ENCODE peak calls at places on chromosome 11, in nine cellular contexts. One of them, this sample, is unnamed.

GRCh38 chr11:11170352-11171084 is 182.5 kb downstream of the CSNK2A3 start:
- DNase-seq in BJ: no peak
- DNase-seq in cardiac muscle cell: no peak
- DNase-seq in heart right ventricle: no peak
- DNase-seq in fibroblast of pulmonary artery: no peak
- DNase-seq in BE2C: no peak
- DNase-seq in AG09309: no peak
- DNase-seq in brain microvascular endothelial cell: no peak
- DNase-seq in uterus: no peak
- DNase-seq in this sample: peak; percentile 65

GRCh38 chr11:103888541-103888951 is 147.9 kb upstream of the DDI1 start:
- DNase-seq in BJ: no peak
- DNase-seq in brain microvascular endothelial cell: no peak
- DNase-seq in BE2C: no peak
- DNase-seq in fibroblast of pulmonary artery: no peak
- DNase-seq in uterus: no peak
- DNase-seq in AG09309: no peak
- DNase-seq in cardiac muscle cell: no peak
- DNase-seq in heart right ventricle: no peak
- DNase-seq in this sample: no peak

GRCh38 chr11:35126000-35126878 is 12.7 kb upstream of the CD44 start:
- DNase-seq in brain microvascular endothelial cell: no peak
- DNase-seq in fibroblast of pulmonary artery: no peak
- DNase-seq in BJ: no peak
- DNase-seq in cardiac muscle cell: no peak
- DNase-seq in heart right ventricle: no peak
- DNase-seq in AG09309: no peak
- DNase-seq in uterus: no peak
- DNase-seq in BE2C: no peak
- DNase-seq in this sample: peak; percentile 91

GRCh38 chr11:112382561-112382960 is 121.9 kb upstream of the PLET1 start:
- DNase-seq in BJ: no peak
- DNase-seq in BE2C: no peak
- DNase-seq in AG09309: no peak
- DNase-seq in uterus: no peak
- DNase-seq in cardiac muscle cell: no peak
- DNase-seq in fibroblast of pulmonary artery: no peak
- DNase-seq in heart right ventricle: no peak
- DNase-seq in brain microvascular endothelial cell: no peak
- DNase-seq in this sample: no peak

GRCh38 chr11:42171046-42171445 is 711.6 kb upstream of the LRRC4C start:
- DNase-seq in uterus: no peak
- DNase-seq in BJ: no peak
- DNase-seq in AG09309: no peak
- DNase-seq in heart right ventricle: no peak
- DNase-seq in cardiac muscle cell: peak; percentile 69
- DNase-seq in fibroblast of pulmonary artery: peak; percentile 60
- DNase-seq in brain microvascular endothelial cell: no peak
- DNase-seq in BE2C: no peak
- DNase-seq in this sample: no peak

GRCh38 chr11:8036002-8036802 is 44.8 kb upstream of the TUB start:
- DNase-seq in fibroblast of pulmonary artery: no peak
- DNase-seq in BJ: no peak
- DNase-seq in cardiac muscle cell: no peak
- DNase-seq in brain microvascular endothelial cell: no peak
- DNase-seq in uterus: no peak
- DNase-seq in AG09309: no peak
- DNase-seq in heart right ventricle: no peak
- DNase-seq in BE2C: no peak
- DNase-seq in this sample: no peak

GRCh38 chr11:30002157-30002556 is 14.7 kb downstream of the KCNA4 start:
- DNase-seq in cardiac muscle cell: no peak
- DNase-seq in BE2C: no peak
- DNase-seq in BJ: no peak
- DNase-seq in AG09309: no peak
- DNase-seq in heart right ventricle: no peak
- DNase-seq in fibroblast of pulmonary artery: no peak
- DNase-seq in uterus: no peak
- DNase-seq in brain microvascular endothelial cell: no peak
- DNase-seq in this sample: no peak

GRCh38 chr11:102915044-102915375 is 40.2 kb upstream of the MMP12 start:
- DNase-seq in fibroblast of pulmonary artery: no peak
- DNase-seq in cardiac muscle cell: no peak
- DNase-seq in heart right ventricle: no peak
- DNase-seq in uterus: no peak
- DNase-seq in AG09309: no peak
- DNase-seq in BJ: no peak
- DNase-seq in brain microvascular endothelial cell: no peak
- DNase-seq in BE2C: no peak
- DNase-seq in this sample: no peak

GRCh38 chr11:14577835-14578529 is 57.8 kb upstream of the PSMA1 start:
- DNase-seq in heart right ventricle: no peak
- DNase-seq in BE2C: no peak
- DNase-seq in BJ: no peak
- DNase-seq in fibroblast of pulmonary artery: no peak
- DNase-seq in AG09309: no peak
- DNase-seq in cardiac muscle cell: peak; percentile 56
- DNase-seq in brain microvascular endothelial cell: no peak
- DNase-seq in uterus: no peak
- DNase-seq in this sample: peak; percentile 14

GRCh38 chr11:115452245-115452644 is 52.0 kb downstream of the CADM1 start:
- DNase-seq in BJ: no peak
- DNase-seq in heart right ventricle: no peak
- DNase-seq in AG09309: no peak
- DNase-seq in BE2C: no peak
- DNase-seq in cardiac muscle cell: no peak
- DNase-seq in brain microvascular endothelial cell: no peak
- DNase-seq in fibroblast of pulmonary artery: no peak
- DNase-seq in uterus: no peak
- DNase-seq in this sample: no peak

GRCh38 chr11:71263391-71263790 is 11.0 kb upstream of the SHANK2 start:
- DNase-seq in uterus: no peak
- DNase-seq in AG09309: no peak
- DNase-seq in cardiac muscle cell: no peak
- DNase-seq in brain microvascular endothelial cell: peak; percentile 4
- DNase-seq in BJ: no peak
- DNase-seq in fibroblast of pulmonary artery: no peak
- DNase-seq in BE2C: no peak
- DNase-seq in heart right ventricle: no peak
- DNase-seq in this sample: no peak

GRCh38 chr11:34890812-34891211 is 25.4 kb downstream of the APIP start:
- DNase-seq in uterus: no peak
- DNase-seq in brain microvascular endothelial cell: peak; percentile 6
- DNase-seq in AG09309: no peak
- DNase-seq in cardiac muscle cell: peak; percentile 73
- DNase-seq in fibroblast of pulmonary artery: peak; percentile 71
- DNase-seq in BJ: no peak
- DNase-seq in BE2C: no peak
- DNase-seq in heart right ventricle: no peak
- DNase-seq in this sample: peak; percentile 21

GRCh38 chr11:115321602-115322289 is 182.5 kb downstream of the CADM1 start:
- DNase-seq in BJ: no peak
- DNase-seq in BE2C: no peak
- DNase-seq in heart right ventricle: no peak
- DNase-seq in brain microvascular endothelial cell: no peak
- DNase-seq in fibroblast of pulmonary artery: no peak
- DNase-seq in AG09309: peak; percentile 21
- DNase-seq in uterus: no peak
- DNase-seq in cardiac muscle cell: no peak
- DNase-seq in this sample: no peak

GRCh38 chr11:2437516-2437915 is 6.8 kb downstream of the TRPM5 start:
- DNase-seq in cardiac muscle cell: no peak
- DNase-seq in fibroblast of pulmonary artery: no peak
- DNase-seq in brain microvascular endothelial cell: no peak
- DNase-seq in heart right ventricle: no peak
- DNase-seq in uterus: no peak
- DNase-seq in BE2C: no peak
- DNase-seq in AG09309: no peak
- DNase-seq in BJ: no peak
- DNase-seq in this sample: no peak

GRCh38 chr11:31160504-31161422 is 208.8 kb downstream of the DCDC1 start:
- DNase-seq in BE2C: no peak
- DNase-seq in brain microvascular endothelial cell: no peak
- DNase-seq in AG09309: no peak
- DNase-seq in uterus: no peak
- DNase-seq in fibroblast of pulmonary artery: peak; percentile 1
- DNase-seq in heart right ventricle: no peak
- DNase-seq in cardiac muscle cell: no peak
- DNase-seq in BJ: no peak
- DNase-seq in this sample: peak; percentile 7

GRCh38 chr11:33172996-33173395 is 11.7 kb upstream of the CSTF3 start:
- DNase-seq in cardiac muscle cell: peak; percentile 84
- DNase-seq in brain microvascular endothelial cell: no peak
- DNase-seq in AG09309: no peak
- DNase-seq in fibroblast of pulmonary artery: peak; percentile 71
- DNase-seq in uterus: no peak
- DNase-seq in BE2C: no peak
- DNase-seq in heart right ventricle: no peak
- DNase-seq in BJ: no peak
- DNase-seq in this sample: no peak

GRCh38 chr11:67504023-67504949 is 877 bp downstream of the PITPNM1 start:
- DNase-seq in brain microvascular endothelial cell: peak; percentile 12
- DNase-seq in BJ: no peak
- DNase-seq in BE2C: peak; percentile 38
- DNase-seq in AG09309: no peak
- DNase-seq in uterus: no peak
- DNase-seq in fibroblast of pulmonary artery: peak; percentile 24
- DNase-seq in heart right ventricle: peak; percentile 44
- DNase-seq in cardiac muscle cell: peak; percentile 58
- DNase-seq in this sample: peak; percentile 34

GRCh38 chr11:279966-280761 is 2.0 kb downstream of the NLRP6 start:
- DNase-seq in AG09309: no peak
- DNase-seq in brain microvascular endothelial cell: no peak
- DNase-seq in BE2C: no peak
- DNase-seq in cardiac muscle cell: peak; percentile 47
- DNase-seq in heart right ventricle: peak; percentile 24
- DNase-seq in uterus: no peak
- DNase-seq in BJ: no peak
- DNase-seq in fibroblast of pulmonary artery: peak; percentile 35
- DNase-seq in this sample: no peak

DNA sequence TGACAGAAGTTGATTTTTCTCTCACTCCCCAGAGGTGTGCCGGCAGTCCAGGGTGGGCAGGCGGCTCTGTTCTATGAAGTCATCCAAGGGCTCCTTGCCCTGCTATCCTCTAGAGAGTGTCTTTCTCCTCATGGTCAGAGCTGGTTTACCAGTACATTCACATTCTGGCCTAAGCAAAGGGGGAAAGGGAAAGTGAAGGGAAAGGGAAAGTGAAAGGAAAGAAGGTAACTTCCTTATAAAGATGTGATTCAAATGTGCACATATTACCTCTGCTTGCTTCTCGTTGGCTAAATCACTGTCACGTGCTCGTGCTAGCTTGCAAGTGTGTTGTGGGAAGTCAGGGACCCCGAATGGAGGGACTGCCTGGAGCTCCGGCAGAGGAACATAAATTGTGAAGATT is 2.9 kb upstream of the HTATIP2 start:
- DNase-seq in fibroblast of pulmonary artery: peak; percentile 43
- DNase-seq in brain microvascular endothelial cell: peak; percentile 10
- DNase-seq in AG09309: no peak
- DNase-seq in BJ: no peak
- DNase-seq in uterus: no peak
- DNase-seq in heart right ventricle: no peak
- DNase-seq in BE2C: no peak
- DNase-seq in cardiac muscle cell: peak; percentile 60
- DNase-seq in this sample: peak; percentile 44
- H3K4me3 ChIP-seq in fibroblast of pulmonary artery: no peak overlapping the region
- H3K4me3 ChIP-seq in brain microvascular endothelial cell: no peak overlapping the region
- H3K4me3 ChIP-seq in AG09309: no peak overlapping the region
- H3K4me3 ChIP-seq in BJ: no peak overlapping the region
- H3K4me3 ChIP-seq in uterus: no peak overlapping the region
- H3K4me3 ChIP-seq in heart right ventricle: no peak overlapping the region
- H3K4me3 ChIP-seq in BE2C: no peak overlapping the region
- H3K4me3 ChIP-seq in cardiac muscle cell: no peak overlapping the region
- H3K4me3 ChIP-seq in this sample: no peak overlapping the region

GRCh38 chr11:117614695-117615094 is 182.3 kb downstream of the DSCAML1 start:
- DNase-seq in heart right ventricle: no peak
- DNase-seq in fibroblast of pulmonary artery: no peak
- DNase-seq in AG09309: no peak
- DNase-seq in uterus: no peak
- DNase-seq in BE2C: no peak
- DNase-seq in BJ: no peak
- DNase-seq in brain microvascular endothelial cell: no peak
- DNase-seq in cardiac muscle cell: no peak
- DNase-seq in this sample: no peak
- TF ChIP-seq CTCF in heart right ventricle: no peak
- TF ChIP-seq CTCF in fibroblast of pulmonary artery: no peak
- TF ChIP-seq CTCF in AG09309: peak; percentile 12
- TF ChIP-seq CTCF in uterus: no peak
- TF ChIP-seq CTCF in BE2C: peak; percentile 16
- TF ChIP-seq CTCF in BJ: no peak
- TF ChIP-seq CTCF in brain microvascular endothelial cell: peak; percentile 21
- TF ChIP-seq CTCF in cardiac muscle cell: no peak
- TF ChIP-seq CTCF in this sample: no peak

DNA sequence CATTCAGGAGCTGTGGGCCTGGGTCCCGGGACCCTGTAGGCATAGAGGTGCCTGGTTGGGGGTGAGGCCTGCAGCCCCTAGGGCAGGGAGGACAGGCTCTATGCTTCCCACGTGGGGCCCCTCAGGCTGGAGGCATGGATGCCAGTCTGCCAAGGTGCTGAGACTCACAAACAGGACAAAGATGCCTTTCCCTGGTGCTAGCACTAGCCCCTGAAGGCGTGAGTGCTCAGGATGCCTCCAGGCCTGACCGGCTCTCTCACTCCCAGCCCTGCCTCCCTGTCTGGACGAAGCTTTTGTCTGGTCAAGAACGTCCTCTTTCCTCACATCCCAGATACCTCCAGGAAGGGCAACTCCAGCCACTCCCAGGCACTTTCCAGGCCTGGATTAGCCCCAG is 2.1 kb downstream of the CDC42BPG start:
- DNase-seq in brain microvascular endothelial cell: no peak
- DNase-seq in heart right ventricle: no peak
- DNase-seq in uterus: no peak
- DNase-seq in AG09309: no peak
- DNase-seq in BE2C: no peak
- DNase-seq in BJ: no peak
- DNase-seq in cardiac muscle cell: no peak
- DNase-seq in fibroblast of pulmonary artery: no peak
- DNase-seq in this sample: no peak
- H3K4me3 ChIP-seq in brain microvascular endothelial cell: no peak overlapping the region
- H3K4me3 ChIP-seq in heart right ventricle: no peak overlapping the region
- H3K4me3 ChIP-seq in uterus: no peak overlapping the region
- H3K4me3 ChIP-seq in AG09309: no peak overlapping the region
- H3K4me3 ChIP-seq in BE2C: no peak overlapping the region
- H3K4me3 ChIP-seq in BJ: no peak overlapping the region
- H3K4me3 ChIP-seq in cardiac muscle cell: no peak overlapping the region
- H3K4me3 ChIP-seq in fibroblast of pulmonary artery: no peak overlapping the region
- H3K4me3 ChIP-seq in this sample: no peak overlapping the region

GRCh38 chr11:83092488-83093384 is 21.0 kb upstream of the RAB30 start:
- DNase-seq in fibroblast of pulmonary artery: no peak
- DNase-seq in uterus: no peak
- DNase-seq in BJ: no peak
- DNase-seq in heart right ventricle: no peak
- DNase-seq in BE2C: peak; percentile 77
- DNase-seq in brain microvascular endothelial cell: no peak
- DNase-seq in AG09309: no peak
- DNase-seq in cardiac muscle cell: no peak
- DNase-seq in this sample: no peak

GRCh38 chr11:83088965-83089364 is 17.3 kb upstream of the RAB30 start:
- DNase-seq in heart right ventricle: no peak
- DNase-seq in BE2C: no peak
- DNase-seq in cardiac muscle cell: no peak
- DNase-seq in BJ: no peak
- DNase-seq in brain microvascular endothelial cell: no peak
- DNase-seq in uterus: no peak
- DNase-seq in AG09309: no peak
- DNase-seq in fibroblast of pulmonary artery: no peak
- DNase-seq in this sample: no peak

GRCh38 chr11:83087035-83087434 is 15.3 kb upstream of the RAB30 start:
- DNase-seq in fibroblast of pulmonary artery: no peak
- DNase-seq in BE2C: no peak
- DNase-seq in uterus: no peak
- DNase-seq in heart right ventricle: no peak
- DNase-seq in AG09309: no peak
- DNase-seq in BJ: no peak
- DNase-seq in brain microvascular endothelial cell: no peak
- DNase-seq in cardiac muscle cell: peak; percentile 6
- DNase-seq in this sample: no peak
- TF ChIP-seq CTCF in fibroblast of pulmonary artery: no peak
- TF ChIP-seq CTCF in BE2C: peak; percentile 31
- TF ChIP-seq CTCF in uterus: peak; percentile 36
- TF ChIP-seq CTCF in heart right ventricle: peak; percentile 17
- TF ChIP-seq CTCF in AG09309: peak; percentile 12
- TF ChIP-seq CTCF in BJ: no peak
- TF ChIP-seq CTCF in brain microvascular endothelial cell: peak; percentile 2
- TF ChIP-seq CTCF in cardiac muscle cell: peak; percentile 7
- TF ChIP-seq CTCF in this sample: no peak